ENCODE peak calls at places on chromosomes 4 and X, in four cellular contexts. S is esophagus squamous epithelium, V is transverse colon, D is HCT116. L is an unnamed sample.
A peak's percentile ranks its signal among the peaks of the same experiment; 100 is the strongest.

GRCh38 chrX:38701073-38701472 is 100.2 kb upstream of the MID1IP1 start:
- DNase-seq in S (no peak), V (no peak), D (no peak), L (no peak)

GRCh38 chr4:38939150-38939549 is 71.5 kb downstream of the FAM114A1 start:
- DNase-seq in S (no peak), V (no peak), D (no peak), L (no peak)

GRCh38 chr4:36467670-36468069 is 186.3 kb downstream of the DTHD1 start:
- DNase-seq in S (no peak), V (no peak), D (no peak), L (no peak)

GRCh38 chr4:184265566-184266351 is 48.1 kb upstream of the ENPP6 start:
- DNase-seq in S (no peak), V (peak; percentile 49), D (peak; percentile 7), L (no peak)

GRCh38 chr4:99300934-99301333 is 10.1 kb upstream of the ADH1A start:
- DNase-seq in S (no peak), V (peak; percentile 76), D (no peak), L (peak; percentile 86)

GRCh38 chr4:108116423-108117168 is 52.1 kb downstream of the LEF1 start:
- DNase-seq in S (no peak), V (no peak), D (no peak), L (no peak)

GRCh38 chrX:63686878-63687714 is 97.9 kb downstream of the ARHGEF9 start:
- DNase-seq in S (no peak), V (no peak), D (peak; percentile 3), L (no peak)

GRCh38 chr4:95545526-95545925 is 3.2 kb downstream of the UNC5C start:
- DNase-seq in S (no peak), V (no peak), D (no peak), L (no peak)

GRCh38 chr4:133149932-133150642 is 993 bp downstream of the PCDH10 start:
- DNase-seq in S (no peak), V (no peak), D (no peak), L (no peak)

GRCh38 chr4:15805583-15806517 is 27.7 kb downstream of the CD38 start:
- DNase-seq in S (no peak), V (no peak), D (peak; percentile 57), L (peak; percentile 63)

GRCh38 chrX:45517090-45517973 is 316.7 kb upstream of the DIPK2B start:
- DNase-seq in S (no peak), V (no peak), D (peak; percentile 40), L (no peak)

GRCh38 chr4:184455299-184455698 is 19.1 kb downstream of the IRF2 start:
- DNase-seq in S (no peak), V (no peak), D (no peak), L (no peak)

GRCh38 chrX:25295466-25295865 is 279.7 kb upstream of the ARX start:
- DNase-seq in S (no peak), V (no peak), D (no peak), L (no peak)

GRCh38 chr4:140523857-140524742 is at the start of gene ELMOD2:
- DNase-seq in S (peak; percentile 92), V (peak; percentile 99), D (peak; percentile 92), L (peak; percentile 100)

DNA sequence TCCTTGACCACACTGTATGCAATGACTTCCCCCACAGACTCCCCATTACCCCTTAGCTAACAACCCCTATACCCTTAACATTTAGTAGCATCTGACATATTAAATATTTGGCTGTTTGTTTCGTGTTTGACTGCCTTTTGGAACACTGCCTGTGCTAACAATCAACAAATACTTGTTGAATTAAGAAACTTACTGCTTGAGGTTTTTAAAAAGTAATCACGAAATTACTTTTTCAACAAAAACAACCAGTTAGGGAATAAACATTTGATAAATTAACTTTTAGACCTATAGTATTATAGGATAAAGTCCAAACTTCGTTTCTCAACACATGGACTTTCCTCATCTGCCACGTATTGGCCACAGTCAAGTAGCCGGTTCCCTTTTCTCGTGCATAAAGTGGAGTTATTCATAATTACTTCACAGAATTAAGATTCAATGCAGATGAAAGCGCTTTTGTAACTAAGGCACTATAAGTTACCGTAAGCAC is 555 bp upstream of the ELMOD2 start:
- DNase-seq in S (no peak), V (no peak), D (no peak), L (no peak)
- H3K4me3 ChIP-seq in S (peak overlapping the region; percentile 82), V (peak overlapping the region; percentile 84), D (peak overlapping the region; percentile 92), L (peak overlapping the region; percentile 88)

DNA sequence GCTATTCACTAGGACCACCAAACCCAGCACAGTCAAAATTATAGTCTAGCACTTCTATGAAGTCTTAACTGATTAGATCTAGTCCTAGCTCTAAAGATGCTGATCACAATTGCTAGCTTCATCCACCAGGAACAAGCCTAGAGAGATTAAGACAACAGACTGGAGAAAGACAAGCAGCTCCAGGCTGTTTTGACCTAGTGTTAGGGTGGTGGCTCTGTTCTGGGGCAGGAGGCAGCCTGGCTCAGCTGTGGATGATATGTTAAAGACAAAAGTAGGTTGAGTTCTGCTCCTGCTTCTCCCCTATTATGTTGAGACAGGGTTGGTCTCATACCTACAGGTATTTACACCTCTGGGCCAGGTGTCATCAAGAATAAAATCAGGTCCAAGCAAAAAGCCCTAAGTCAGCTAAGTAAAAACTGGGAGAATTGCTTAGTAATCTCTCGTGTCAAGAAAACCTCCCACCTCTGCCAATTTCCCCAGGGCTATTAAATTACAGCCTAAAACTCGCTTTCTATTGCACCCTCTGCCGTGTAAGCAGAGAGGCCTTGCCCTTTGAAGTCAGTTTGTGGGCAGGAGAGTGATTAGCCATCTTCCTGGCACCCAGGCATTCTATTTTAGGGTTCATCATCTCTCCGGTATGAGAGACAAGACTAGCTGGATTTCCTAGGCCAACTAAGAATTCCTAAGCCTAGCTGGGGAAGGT is 39.9 kb downstream of the RAB40AL start:
- DNase-seq in S (no peak), V (no peak), D (peak; percentile 18), L (no peak)
- H3K27ac ChIP-seq in S (no peak overlapping the region), V (no peak overlapping the region), D (no peak overlapping the region), L (no peak overlapping the region)

DNA sequence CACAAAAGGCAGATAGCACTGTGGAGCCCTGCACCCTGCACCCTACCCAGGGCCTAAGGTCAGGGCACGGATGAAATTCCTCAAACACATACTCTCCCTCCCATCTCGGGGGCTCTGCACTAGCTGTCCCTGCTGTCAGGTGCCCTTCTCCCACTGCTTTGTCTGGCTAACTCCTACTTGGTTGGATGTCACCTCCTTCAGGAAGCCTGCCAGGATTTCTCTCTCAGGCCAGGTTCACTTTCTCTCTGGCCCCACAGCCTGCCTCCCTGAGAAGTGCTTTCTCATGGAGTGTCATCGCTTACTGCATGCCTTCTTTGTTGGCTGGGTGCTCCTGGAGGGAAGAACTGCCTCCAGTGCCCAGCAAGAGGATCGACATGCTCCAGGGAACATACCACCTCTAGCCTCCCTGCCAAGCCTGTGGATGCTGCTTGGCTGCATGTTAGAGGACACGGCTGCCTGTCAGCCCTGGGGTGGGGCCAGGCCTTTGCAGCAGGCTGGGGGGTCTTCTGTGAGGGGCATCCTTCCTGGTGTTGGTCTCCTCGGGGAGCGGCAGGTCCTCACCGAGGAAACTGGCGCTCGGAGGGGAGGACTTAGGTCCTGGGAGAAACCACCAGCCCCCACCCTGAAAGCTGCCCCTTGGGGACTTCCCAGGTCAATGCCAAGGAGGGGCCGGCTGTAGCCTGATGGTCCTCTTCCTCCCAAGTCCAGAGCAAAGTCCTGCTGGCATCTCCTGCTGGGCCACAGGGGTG is 15.0 kb downstream of the ABLIM2 start:
- DNase-seq in S (no peak), V (no peak), D (no peak), L (no peak)
- TF ChIP-seq POLR2A in S (no peak), V (no peak), D (no peak), L (no peak)

DNA sequence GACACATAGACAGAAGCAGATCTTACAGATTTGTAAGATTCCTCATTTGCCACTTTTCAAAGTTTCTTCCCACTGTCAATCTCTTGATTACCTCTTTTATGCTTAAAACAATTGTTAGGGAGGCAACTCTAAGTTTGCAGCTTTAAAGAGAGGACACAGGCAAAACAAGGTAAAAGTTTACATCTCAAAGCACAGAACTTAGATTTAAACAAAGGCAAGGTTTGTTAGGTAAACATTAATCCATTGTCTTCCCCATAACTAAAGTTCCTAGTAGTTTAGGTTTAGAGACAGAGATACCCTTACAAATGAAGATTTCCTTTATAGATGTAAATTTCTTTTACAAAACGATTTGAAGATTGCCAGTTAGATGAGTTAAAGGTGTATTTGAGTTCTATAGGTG is 176.9 kb downstream of the AASDH start:
- DNase-seq in S (no peak), V (no peak), D (no peak), L (no peak)
- H3K4me3 ChIP-seq in S (no peak overlapping the region), V (no peak overlapping the region), D (no peak overlapping the region), L (no peak overlapping the region)

GRCh38 chr4:85867281-85867680 is 392.3 kb downstream of the ARHGAP24 start:
- DNase-seq in S (no peak), V (no peak), D (no peak), L (no peak)

GRCh38 chr4:85869156-85869555 is 394.2 kb downstream of the ARHGAP24 start:
- DNase-seq in S (no peak), V (no peak), D (no peak), L (no peak)

GRCh38 chr4:85873566-85873965 is 398.6 kb downstream of the ARHGAP24 start:
- DNase-seq in S (no peak), V (no peak), D (no peak), L (no peak)

GRCh38 chr4:85866508-85866907 is 391.6 kb downstream of the ARHGAP24 start:
- DNase-seq in S (no peak), V (no peak), D (no peak), L (no peak)

GRCh38 chr4:85870298-85871083 is 395.5 kb downstream of the ARHGAP24 start:
- DNase-seq in S (no peak), V (no peak), D (no peak), L (no peak)
- H3K27ac ChIP-seq in S (no peak overlapping the region), V (no peak overlapping the region), D (no peak overlapping the region), L (no peak overlapping the region)

GRCh38 chrX:28229217-28229616 is 248.0 kb upstream of the DCAF8L1 start:
- DNase-seq in S (no peak), V (no peak), D (no peak), L (no peak)

GRCh38 chrX:28223469-28223868 is 242.2 kb upstream of the DCAF8L1 start:
- DNase-seq in S (no peak), V (no peak), D (no peak), L (no peak)

GRCh38 chrX:28225508-28225907 is 244.3 kb upstream of the DCAF8L1 start:
- DNase-seq in S (no peak), V (no peak), D (peak; percentile 0), L (no peak)

GRCh38 chrX:28223991-28224390 is 242.7 kb upstream of the DCAF8L1 start:
- DNase-seq in S (no peak), V (no peak), D (no peak), L (no peak)
- TF ChIP-seq POLR2A in S (no peak), V (no peak), D (no peak), L (no peak)

GRCh38 chrX:71911731-71912050 is 1.0 kb downstream of the NHSL2 start:
- DNase-seq in S (no peak), V (peak; percentile 8), D (no peak), L (peak; percentile 17)

GRCh38 chrX:71910526-71911022 is at the start of gene NHSL2:
- DNase-seq in S (no peak), V (no peak), D (no peak), L (peak; percentile 25)

GRCh38 chrX:71911023-71911730 is 532 bp downstream of the NHSL2 start:
- DNase-seq in S (no peak), V (peak; percentile 9), D (no peak), L (peak; percentile 25)

GRCh38 chrX:71913156-71913950 is 2.7 kb downstream of the NHSL2 start:
- DNase-seq in S (no peak), V (no peak), D (no peak), L (no peak)

GRCh38 chrX:71912156-71912555 is 1.5 kb downstream of the NHSL2 start:
- DNase-seq in S (no peak), V (no peak), D (no peak), L (no peak)
- H3K4me3 ChIP-seq in S (no peak overlapping the region), V (no peak overlapping the region), D (no peak overlapping the region), L (peak overlapping the region; percentile 56)